ENCODE peak calls at places on chromosomes 1 and 21, in ten cellular contexts. M is GM23338; F is epithelial cell of esophagus; W is astrocyte of the cerebellum; B is endothelial cell; Y is mesothelial cell of epicardium; H is RWPE1; L is psoas muscle; Q is A549; N is CD8-positive, alpha-beta T cell. J is an unnamed sample.

GRCh38 chr1:94325379-94326302 is 88.3 kb upstream of the ARHGAP29 start:
- DNase-seq in F (peak; percentile 98), B (no peak), L (no peak), Y (no peak), W (peak; percentile 99), Q (peak; percentile 69), M (no peak), H (peak; percentile 94), N (no peak), J (no peak)

GRCh38 chr1:229203991-229204632 is 66.8 kb upstream of the RAB4A start:
- DNase-seq in F (no peak), N (no peak), W (no peak), M (no peak), B (no peak), Y (no peak), Q (no peak), H (no peak), L (no peak), J (no peak)

GRCh38 chr1:193125369-193125768 is 3.5 kb downstream of the CDC73 start:
- DNase-seq in Q (no peak), L (no peak), M (no peak), N (no peak), B (no peak), W (no peak), Y (no peak), H (no peak), F (no peak), J (no peak)

GRCh38 chr1:224644553-224645154 is 28.5 kb downstream of the CNIH3 start:
- DNase-seq in N (peak; percentile 69), H (peak; percentile 54), M (peak; percentile 80), Y (no peak), W (no peak), Q (peak; percentile 67), B (peak; percentile 71), F (peak; percentile 67), L (no peak), J (peak; percentile 29)

GRCh38 chr1:30373471-30374399 is 349.6 kb downstream of the MATN1 start:
- DNase-seq in W (no peak), Q (no peak), Y (no peak), M (no peak), B (no peak), F (no peak), H (no peak), L (no peak), N (peak; percentile 45), J (no peak)

GRCh38 chr1:185539277-185539943 is 194.8 kb upstream of the HMCN1 start:
- DNase-seq in B (no peak), N (no peak), L (no peak), W (no peak), Y (no peak), Q (no peak), H (no peak), F (no peak), M (no peak), J (no peak)

GRCh38 chr1:2143814-2144500 is 50.6 kb downstream of the FAAP20 start:
- DNase-seq in B (no peak), H (no peak), Q (no peak), N (no peak), Y (no peak), M (no peak), F (no peak), L (peak; percentile 38), W (no peak), J (no peak)

GRCh38 chr1:35345439-35345981 is 77.0 kb downstream of the ZMYM4 start:
- DNase-seq in F (peak; percentile 54), B (no peak), N (no peak), W (no peak), H (no peak), Y (no peak), M (peak; percentile 64), Q (no peak), L (no peak), J (no peak)

GRCh38 chr1:112686835-112687234 is 12.4 kb downstream of the MOV10 start:
- DNase-seq in M (no peak), F (no peak), Q (no peak), W (no peak), N (no peak), B (no peak), Y (no peak), L (no peak), H (no peak), J (no peak)

GRCh38 chr1:27858072-27858948 is 14.0 kb upstream of the THEMIS2 start:
- DNase-seq in W (peak; percentile 64), H (peak; percentile 81), N (peak; percentile 91), L (peak; percentile 85), M (peak; percentile 91), F (peak; percentile 84), Q (peak; percentile 60), B (peak; percentile 87), Y (peak; percentile 53), J (peak; percentile 85)

GRCh38 chr1:201011616-201012015 is 11.9 kb downstream of the KIF21B start:
- DNase-seq in L (no peak), H (no peak), M (no peak), Q (no peak), F (no peak), Y (no peak), N (no peak), W (no peak), B (no peak), J (no peak)

GRCh38 chr1:234605983-234606730 is 3.8 kb downstream of the IRF2BP2 start:
- DNase-seq in H (no peak), F (peak; percentile 59), Q (no peak), B (no peak), N (no peak), W (no peak), Y (no peak), M (no peak), L (peak; percentile 68), J (no peak)
- TF ChIP-seq CTCF in H (peak; percentile 13), F (peak; percentile 20), Q (peak; percentile 31), B (no peak), N (no peak), W (no peak), Y (no peak), M (no peak), L (peak; percentile 13), J (no peak)

GRCh38 chr1:40944326-40944725 is 35.2 kb upstream of the CTPS1 start:
- DNase-seq in B (no peak), H (peak; percentile 77), M (peak; percentile 28), Y (no peak), N (no peak), L (no peak), W (peak; percentile 26), F (peak; percentile 73), Q (peak; percentile 53), J (no peak)
- TF ChIP-seq CTCF in B (no peak), H (no peak), M (peak; percentile 31), Y (no peak), N (no peak), L (no peak), W (no peak), F (no peak), Q (peak; percentile 16), J (no peak)

GRCh38 chr1:33239487-33239886 is 16.8 kb upstream of the ZNF362 start:
- DNase-seq in Q (no peak), M (no peak), F (no peak), N (peak; percentile 15), B (no peak), H (no peak), Y (no peak), L (no peak), W (no peak), J (no peak)
- TF ChIP-seq CTCF in Q (no peak), M (no peak), F (no peak), N (no peak), B (no peak), H (no peak), Y (no peak), L (no peak), W (no peak), J (no peak)

GRCh38 chr1:159924791-159925712 is at the start of gene TAGLN2:
- DNase-seq in M (peak; percentile 95), F (peak; percentile 95), Q (peak; percentile 96), B (peak; percentile 80), H (peak; percentile 93), W (peak; percentile 74), Y (peak; percentile 53), L (peak; percentile 93), N (peak; percentile 91), J (peak; percentile 93)
- TF ChIP-seq CTCF in M (no peak), F (no peak), Q (no peak), B (no peak), H (no peak), W (no peak), Y (no peak), L (no peak), N (no peak), J (no peak)

GRCh38 chr21:38803075-38803474 is 2.7 kb upstream of the ETS2 start:
- DNase-seq in Q (no peak), Y (no peak), W (no peak), L (no peak), B (no peak), M (no peak), N (no peak), F (no peak), H (no peak), J (no peak)

GRCh38 chr21:38806153-38806941 is 618 bp downstream of the ETS2 start:
- DNase-seq in Q (no peak), M (peak; percentile 54), W (no peak), H (no peak), B (peak; percentile 54), Y (no peak), N (peak; percentile 67), L (peak; percentile 75), F (no peak), J (peak; percentile 33)

GRCh38 chr21:38805282-38806152 is at the start of gene ETS2:
- DNase-seq in Y (peak; percentile 57), M (peak; percentile 87), Q (peak; percentile 56), W (peak; percentile 67), B (peak; percentile 75), F (peak; percentile 97), H (peak; percentile 72), N (peak; percentile 80), L (peak; percentile 95), J (peak; percentile 53)

GRCh38 chr21:38804030-38804616 is 1.6 kb upstream of the ETS2 start:
- DNase-seq in N (no peak), W (no peak), M (no peak), Y (no peak), Q (no peak), L (no peak), B (no peak), H (no peak), F (no peak), J (no peak)

DNA sequence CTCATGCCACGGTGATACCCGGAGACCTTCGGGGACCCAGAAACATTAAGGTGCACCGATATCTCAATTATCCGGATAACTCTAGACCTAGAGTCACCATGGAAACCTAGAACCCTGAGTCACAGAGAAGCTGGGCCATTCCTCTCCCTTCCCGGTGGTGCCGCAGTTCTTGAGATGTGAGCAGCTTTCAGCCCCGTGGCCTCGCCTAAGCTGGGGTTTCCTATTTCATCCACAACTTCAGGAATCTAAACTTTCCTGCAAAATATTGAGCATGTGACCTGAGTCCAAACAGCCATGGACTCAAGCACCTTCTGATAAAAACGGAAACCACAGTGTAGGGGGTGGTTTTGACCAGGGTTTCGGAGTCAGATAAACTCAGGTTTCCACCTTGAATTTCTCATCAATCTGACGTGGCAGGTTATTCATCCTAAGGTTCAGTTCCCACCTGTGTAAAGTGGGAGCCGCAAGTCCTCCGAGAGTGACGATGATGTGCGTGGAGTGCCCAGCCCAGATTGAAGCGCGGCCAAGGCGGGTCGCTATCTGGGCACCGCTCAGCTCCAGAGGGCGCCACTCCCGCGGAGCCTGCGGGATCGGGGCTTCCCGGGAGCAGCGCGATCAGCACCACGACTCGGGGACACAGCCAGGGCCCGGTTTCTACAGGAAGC is 980 bp upstream of the ETS2 start:
- DNase-seq in Q (no peak), H (no peak), W (no peak), M (peak; percentile 72), B (peak; percentile 76), L (peak; percentile 88), F (peak; percentile 92), N (no peak), Y (peak; percentile 47), J (no peak)
- TF ChIP-seq CTCF in Q (peak; percentile 51), H (peak; percentile 45), W (peak; percentile 55), M (peak; percentile 66), B (no peak), L (peak; percentile 64), F (peak; percentile 57), N (no peak), Y (no peak), J (no peak)